ENCODE peak calls at places on chromosomes 6 and 20, in four cellular contexts. A is aorta, L is pancreas, E is HL-60. T is an unnamed sample.

GRCh38 chr6:138291036-138291848 is 73.0 kb upstream of the PBOV1 start:
- DNase-seq in L (no peak), E (no peak), A (no peak), T (no peak)

GRCh38 chr6:106146852-106147351 is 60.8 kb downstream of the PRDM1 start:
- DNase-seq in L (no peak), A (no peak), E (no peak), T (no peak)

GRCh38 chr6:56490994-56491393 is 151.7 kb downstream of the DST start:
- DNase-seq in L (no peak), A (no peak), E (no peak), T (no peak)

GRCh38 chr20:45407067-45407745 is 883 bp upstream of the DBNDD2 start:
- DNase-seq in L (peak; percentile 78), E (no peak), A (peak; percentile 89), T (peak; percentile 34)

GRCh38 chr6:121619013-121619412 is 183.6 kb downstream of the GJA1 start:
- DNase-seq in A (no peak), E (no peak), L (no peak), T (no peak)

GRCh38 chr6:149934249-149935156 is 7.3 kb upstream of the ULBP2 start:
- DNase-seq in E (peak; percentile 59), A (no peak), L (no peak), T (no peak)

GRCh38 chr6:44126320-44127149 is 717 bp downstream of the MRPL14 start:
- DNase-seq in A (peak; percentile 86), E (peak; percentile 36), L (peak; percentile 71), T (no peak)

GRCh38 chr6:4299476-4299875 is 164.1 kb upstream of the ECI2 start:
- DNase-seq in L (no peak), A (no peak), E (no peak), T (no peak)

GRCh38 chr6:43481075-43481474 is 3.7 kb downstream of the TJAP1 start:
- DNase-seq in A (no peak), L (no peak), E (peak; percentile 11), T (no peak)

GRCh38 chr6:161038229-161039003 is 46.8 kb downstream of the MAP3K4 start:
- DNase-seq in A (no peak), L (no peak), E (no peak), T (no peak)

GRCh38 chr6:21273451-21273850 is 320.1 kb upstream of the SOX4 start:
- DNase-seq in L (no peak), A (no peak), E (no peak), T (no peak)

GRCh38 chr6:139473731-139474130 is 99.3 kb upstream of the CITED2 start:
- DNase-seq in E (no peak), A (no peak), L (no peak), T (no peak)

GRCh38 chr6:33622456-33623431 is 1.6 kb downstream of the ITPR3 start:
- DNase-seq in A (no peak), L (no peak), E (no peak), T (no peak)

GRCh38 chr6:82878812-82879211 is 186.8 kb downstream of the UBE3D start:
- DNase-seq in A (no peak), L (no peak), E (no peak), T (no peak)

GRCh38 chr6:43926644-43927524 is 156.9 kb downstream of the VEGFA start:
- DNase-seq in A (peak; percentile 62), E (peak; percentile 60), L (peak; percentile 62), T (no peak)

GRCh38 chr6:131923356-131923755 is 27.8 kb downstream of the CCN2 start:
- DNase-seq in E (peak; percentile 56), A (no peak), L (no peak), T (no peak)

GRCh38 chr20:31719644-31720485 is 2.8 kb downstream of the BCL2L1 start:
- DNase-seq in A (no peak), E (no peak), L (no peak), T (peak; percentile 40)

GRCh38 chr6:75893058-75893775 is 144.2 kb downstream of the MYO6 start:
- DNase-seq in A (no peak), E (peak; percentile 18), L (no peak), T (no peak)

GRCh38 chr6:101879782-101880181 is 486.3 kb downstream of the GRIK2 start:
- DNase-seq in A (no peak), E (no peak), L (no peak), T (no peak)

GRCh38 chr6:57174511-57174907 is 2.4 kb downstream of the BAG2 start:
- DNase-seq in A (no peak), L (no peak), E (no peak), T (no peak)

GRCh38 chr6:53113742-53114141 is 34.9 kb downstream of the GCM1 start:
- DNase-seq in L (no peak), A (no peak), E (no peak), T (no peak)

GRCh38 chr6:126112171-126112632 is 125.9 kb downstream of the TRMT11 start:
- DNase-seq in E (no peak), L (no peak), A (no peak), T (no peak)

GRCh38 chr6:98836962-98837944 is 2.9 kb downstream of the POU3F2 start:
- DNase-seq in A (no peak), L (no peak), E (no peak), T (no peak)

GRCh38 chr20:62348604-62349003 is 18.5 kb downstream of the LAMA5 start:
- DNase-seq in L (no peak), A (no peak), E (no peak), T (no peak)

GRCh38 chr20:62349537-62350097 is 17.5 kb downstream of the LAMA5 start:
- DNase-seq in E (no peak), L (no peak), A (no peak), T (no peak)

GRCh38 chr20:62351469-62352401 is 15.4 kb downstream of the LAMA5 start:
- DNase-seq in A (no peak), L (no peak), E (no peak), T (no peak)

GRCh38 chr20:62350629-62351422 is 16.3 kb downstream of the LAMA5 start:
- DNase-seq in L (no peak), A (no peak), E (no peak), T (no peak)

DNA sequence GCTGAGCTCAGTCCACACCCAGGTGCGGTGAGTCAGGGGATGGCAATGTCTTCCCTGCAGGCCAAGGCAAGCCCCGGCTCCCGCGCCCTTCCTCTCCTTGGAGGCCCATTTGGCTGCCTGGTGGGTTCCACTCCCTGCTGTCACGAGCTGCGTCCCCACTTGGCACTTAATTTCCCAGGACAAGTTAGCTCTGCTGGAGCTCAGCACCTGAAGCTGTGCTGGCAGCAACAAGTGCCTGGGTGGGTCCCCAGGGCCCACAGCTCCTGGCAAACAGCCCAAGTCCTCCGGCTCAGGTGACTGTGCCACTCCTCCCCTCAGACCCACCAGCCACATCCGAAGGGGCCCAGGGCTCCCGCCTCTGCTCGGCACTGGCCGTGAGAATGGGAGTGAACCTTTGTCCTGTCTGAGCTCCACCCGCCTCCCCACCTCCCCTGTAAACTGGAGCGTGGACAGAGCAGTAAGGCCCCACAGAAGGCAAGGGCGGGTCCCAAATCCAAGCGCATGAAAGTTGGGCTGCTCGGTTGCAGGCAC is 16.9 kb downstream of the LAMA5 start:
- DNase-seq in A (no peak), L (no peak), E (no peak), T (no peak)
- H3K27ac ChIP-seq in A (no peak overlapping the region), L (no peak overlapping the region), E (no peak overlapping the region), T (no peak overlapping the region)

GRCh38 chr6:15628499-15629131 is 34.2 kb downstream of the DTNBP1 start:
- DNase-seq in E (peak; percentile 37), L (no peak), A (no peak), T (no peak)

GRCh38 chr6:15627829-15628228 is 35.0 kb downstream of the DTNBP1 start:
- DNase-seq in E (no peak), A (no peak), L (no peak), T (no peak)

GRCh38 chr6:15629487-15629886 is 33.3 kb downstream of the DTNBP1 start:
- DNase-seq in A (no peak), E (no peak), L (no peak), T (no peak)

GRCh38 chr6:15626160-15626559 is 36.7 kb downstream of the DTNBP1 start:
- DNase-seq in A (no peak), E (no peak), L (no peak), T (no peak)

DNA sequence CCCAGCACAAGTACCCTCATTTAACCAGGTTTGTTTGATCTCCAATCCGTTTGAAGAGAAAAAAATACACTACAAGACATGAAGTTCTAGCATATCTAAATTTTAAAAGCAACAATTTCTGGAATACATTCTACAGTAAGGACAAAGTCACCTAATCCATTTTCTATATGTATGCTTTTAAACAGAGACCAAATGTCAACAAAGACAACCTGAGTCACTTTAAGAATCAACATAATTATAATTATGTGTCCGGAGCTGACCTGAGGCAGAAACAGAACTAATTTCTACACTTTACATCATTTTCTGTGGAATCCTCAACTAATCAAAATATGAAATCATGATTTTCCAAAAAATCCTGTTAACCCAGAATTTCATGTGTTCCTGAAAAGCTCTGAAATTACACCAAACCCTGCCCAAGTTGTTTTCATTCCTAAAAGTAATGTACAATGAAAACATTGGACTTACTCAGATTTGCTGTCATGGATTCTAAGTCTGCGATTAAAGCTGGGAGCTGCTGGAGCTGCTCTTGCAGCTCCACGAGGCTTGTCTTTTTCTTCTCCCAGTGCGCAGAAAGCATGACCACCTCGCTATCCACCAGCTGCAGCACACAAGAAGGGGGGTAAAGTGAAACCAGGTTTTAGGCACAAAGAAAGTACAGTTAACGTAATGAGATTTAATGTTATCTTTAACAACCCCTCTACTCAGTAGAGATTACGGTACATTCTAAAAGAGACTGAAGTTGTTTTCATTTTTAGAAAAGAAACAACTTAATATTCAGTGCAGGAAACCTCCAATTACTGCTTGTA is 35.7 kb downstream of the DTNBP1 start:
- DNase-seq in L (no peak), E (no peak), A (no peak), T (no peak)
- H3K27ac ChIP-seq in L (no peak overlapping the region), E (no peak overlapping the region), A (no peak overlapping the region), T (no peak overlapping the region)

GRCh38 chr20:37999526-38000263 is 33.6 kb downstream of the TTI1 start:
- DNase-seq in L (no peak), E (no peak), A (no peak), T (peak; percentile 51)

GRCh38 chr20:38001981-38002380 is 31.3 kb downstream of the TTI1 start:
- DNase-seq in E (no peak), L (no peak), A (no peak), T (no peak)

GRCh38 chr20:38002422-38002821 is 30.8 kb downstream of the TTI1 start:
- DNase-seq in A (no peak), L (no peak), E (no peak), T (no peak)

GRCh38 chr20:38001173-38001875 is 31.9 kb downstream of the TTI1 start:
- DNase-seq in E (no peak), L (no peak), A (no peak), T (no peak)

DNA sequence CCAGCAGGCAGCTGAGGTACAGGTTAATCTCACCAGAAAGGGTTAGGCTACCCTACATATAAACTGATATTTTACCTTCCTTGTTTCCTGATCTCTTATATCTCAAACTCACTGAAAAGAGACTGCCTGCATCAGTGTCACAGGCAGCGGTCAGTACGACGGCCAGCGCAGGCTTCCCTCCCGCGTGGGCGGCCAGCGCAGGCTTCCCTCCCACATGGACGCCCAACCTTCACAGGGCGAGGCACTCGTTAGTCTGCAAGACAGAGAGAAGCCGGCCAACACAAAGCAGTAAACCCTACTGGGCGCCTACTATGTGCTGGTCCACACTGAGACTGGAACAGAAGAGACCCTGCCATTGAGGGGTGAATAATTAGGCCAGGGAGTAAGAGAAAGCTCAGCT is 33.0 kb downstream of the TTI1 start:
- DNase-seq in L (no peak), E (no peak), A (no peak), T (no peak)
- H3K27ac ChIP-seq in L (no peak overlapping the region), E (no peak overlapping the region), A (no peak overlapping the region), T (peak overlapping the region; percentile 56)

DNA sequence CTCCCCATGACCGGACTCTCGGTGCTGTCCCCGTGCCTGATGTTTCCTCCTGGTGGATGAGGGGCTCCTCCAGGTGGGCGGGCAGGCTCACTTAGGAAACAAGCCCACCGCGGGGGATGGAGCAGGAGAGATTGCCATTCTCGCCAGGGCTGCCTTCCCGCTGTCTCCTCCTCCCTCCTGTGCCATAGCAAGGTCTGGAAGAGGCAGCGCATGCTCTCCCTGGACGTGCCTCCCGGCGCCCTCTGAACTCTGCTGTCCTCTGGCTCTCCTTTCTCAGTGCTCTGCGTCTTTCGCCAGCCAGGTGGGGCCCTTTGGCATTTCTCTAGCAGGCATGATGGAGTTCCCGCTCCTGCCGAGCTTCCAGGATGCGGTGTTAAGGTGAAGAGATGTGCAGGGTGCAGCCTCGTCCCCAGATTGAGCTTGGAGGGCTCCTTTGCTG is 17.4 kb upstream of the NPEPL1 start:
- DNase-seq in A (no peak), E (no peak), L (no peak), T (no peak)
- H3K27ac ChIP-seq in A (no peak overlapping the region), E (no peak overlapping the region), L (no peak overlapping the region), T (no peak overlapping the region)